ENCODE peak calls at places on chromosomes 16 and 17, in seven cellular contexts. One of them, this sample, is unnamed. For H3K9me3, the result is how much of the 10 kb centered on the place peaks cover.

GRCh38 chr17:19705771-19706770 is 10.3 kb downstream of the SLC47A2 start:
- DNase-seq in cardiac muscle cell: no peak
- DNase-seq in testis: peak
- DNase-seq in neural progenitor cell: peak
- DNase-seq in H1: no peak
- DNase-seq in upper lobe of left lung: no peak
- DNase-seq in lower lobe of right lung: no peak
- DNase-seq in this sample: no peak

GRCh38 chr17:41555105-41555887 is 16.6 kb downstream of the KRT9 start:
- DNase-seq in cardiac muscle cell: no peak
- DNase-seq in testis: no peak
- DNase-seq in neural progenitor cell: peak
- DNase-seq in H1: no peak
- DNase-seq in upper lobe of left lung: no peak
- DNase-seq in lower lobe of right lung: no peak
- DNase-seq in this sample: no peak

GRCh38 chr17:56292628-56293027 is 139.4 kb downstream of the ANKFN1 start:
- DNase-seq in cardiac muscle cell: no peak
- DNase-seq in testis: no peak
- DNase-seq in neural progenitor cell: no peak
- DNase-seq in H1: no peak
- DNase-seq in upper lobe of left lung: no peak
- DNase-seq in lower lobe of right lung: no peak
- DNase-seq in this sample: no peak

GRCh38 chr17:81249233-81250040 is 10.3 kb downstream of the NDUFAF8 start:
- DNase-seq in cardiac muscle cell: no peak
- DNase-seq in testis: no peak
- DNase-seq in neural progenitor cell: no peak
- DNase-seq in H1: no peak
- DNase-seq in upper lobe of left lung: no peak
- DNase-seq in lower lobe of right lung: peak
- DNase-seq in this sample: no peak

GRCh38 chr17:18009609-18010420 is 29.2 kb downstream of the ATPAF2 start:
- DNase-seq in cardiac muscle cell: no peak
- DNase-seq in testis: no peak
- DNase-seq in neural progenitor cell: no peak
- DNase-seq in H1: no peak
- DNase-seq in upper lobe of left lung: no peak
- DNase-seq in lower lobe of right lung: no peak
- DNase-seq in this sample: no peak

GRCh38 chr17:56185905-56186783 is 32.9 kb downstream of the ANKFN1 start:
- DNase-seq in cardiac muscle cell: no peak
- DNase-seq in testis: no peak
- DNase-seq in neural progenitor cell: no peak
- DNase-seq in H1: no peak
- DNase-seq in upper lobe of left lung: no peak
- DNase-seq in lower lobe of right lung: no peak
- DNase-seq in this sample: no peak

GRCh38 chr17:55734128-55734781 is 11.6 kb upstream of the TMEM100 start:
- DNase-seq in cardiac muscle cell: peak
- DNase-seq in testis: no peak
- DNase-seq in neural progenitor cell: peak
- DNase-seq in H1: no peak
- DNase-seq in upper lobe of left lung: no peak
- DNase-seq in lower lobe of right lung: no peak
- DNase-seq in this sample: no peak

GRCh38 chr17:16243385-16243784 is 26.4 kb downstream of the PIGL start:
- DNase-seq in cardiac muscle cell: no peak
- DNase-seq in testis: no peak
- DNase-seq in neural progenitor cell: no peak
- DNase-seq in H1: no peak
- DNase-seq in upper lobe of left lung: no peak
- DNase-seq in lower lobe of right lung: no peak
- DNase-seq in this sample: no peak

GRCh38 chr16:85283305-85284050 is 171.2 kb upstream of the CIBAR2 start:
- DNase-seq in cardiac muscle cell: no peak
- DNase-seq in testis: no peak
- DNase-seq in neural progenitor cell: no peak
- DNase-seq in H1: no peak
- DNase-seq in upper lobe of left lung: no peak
- DNase-seq in lower lobe of right lung: no peak
- DNase-seq in this sample: no peak

GRCh38 chr17:35726609-35727460 is 4.6 kb upstream of the RASL10B start:
- DNase-seq in cardiac muscle cell: peak
- DNase-seq in testis: no peak
- DNase-seq in neural progenitor cell: no peak
- DNase-seq in H1: no peak
- DNase-seq in upper lobe of left lung: no peak
- DNase-seq in lower lobe of right lung: no peak
- DNase-seq in this sample: no peak

GRCh38 chr17:17971431-17972125 is 622 bp downstream of the TOM1L2 start:
- DNase-seq in cardiac muscle cell: peak
- DNase-seq in testis: peak
- DNase-seq in neural progenitor cell: peak
- DNase-seq in H1: no peak
- DNase-seq in upper lobe of left lung: peak
- DNase-seq in lower lobe of right lung: peak
- DNase-seq in this sample: no peak

GRCh38 chr17:49775546-49776260 is 11.8 kb upstream of the FAM117A start:
- DNase-seq in cardiac muscle cell: no peak
- DNase-seq in testis: no peak
- DNase-seq in neural progenitor cell: peak
- DNase-seq in H1: no peak
- DNase-seq in upper lobe of left lung: no peak
- DNase-seq in lower lobe of right lung: no peak
- DNase-seq in this sample: no peak

GRCh38 chr17:40520991-40521453 is 19.6 kb upstream of the TNS4 start:
- DNase-seq in cardiac muscle cell: no peak
- DNase-seq in testis: no peak
- DNase-seq in neural progenitor cell: no peak
- DNase-seq in H1: no peak
- DNase-seq in upper lobe of left lung: no peak
- DNase-seq in lower lobe of right lung: no peak
- DNase-seq in this sample: no peak

GRCh38 chr17:68238894-68239293 is 8.9 kb upstream of the AMZ2 start:
- DNase-seq in cardiac muscle cell: no peak
- DNase-seq in testis: no peak
- DNase-seq in neural progenitor cell: no peak
- DNase-seq in H1: no peak
- DNase-seq in upper lobe of left lung: no peak
- DNase-seq in lower lobe of right lung: no peak
- DNase-seq in this sample: no peak

GRCh38 chr16:83285921-83286320 is 521.9 kb upstream of the HSBP1 start:
- DNase-seq in cardiac muscle cell: no peak
- DNase-seq in testis: no peak
- DNase-seq in neural progenitor cell: no peak
- DNase-seq in H1: no peak
- DNase-seq in upper lobe of left lung: no peak
- DNase-seq in lower lobe of right lung: no peak
- DNase-seq in this sample: no peak

GRCh38 chr17:55067697-55068439 is 99.3 kb downstream of the STXBP4 start:
- DNase-seq in cardiac muscle cell: no peak
- DNase-seq in testis: no peak
- DNase-seq in neural progenitor cell: no peak
- DNase-seq in H1: no peak
- DNase-seq in upper lobe of left lung: no peak
- DNase-seq in lower lobe of right lung: no peak
- DNase-seq in this sample: no peak

GRCh38 chr17:63040816-63041215 is 74.8 kb downstream of the TANC2 start:
- DNase-seq in cardiac muscle cell: no peak
- DNase-seq in testis: no peak
- DNase-seq in neural progenitor cell: no peak
- DNase-seq in H1: no peak
- DNase-seq in upper lobe of left lung: no peak
- DNase-seq in lower lobe of right lung: no peak
- DNase-seq in this sample: no peak

GRCh38 chr16:21185659-21186325 is 25.6 kb downstream of the ZP2 start:
- DNase-seq in cardiac muscle cell: no peak
- DNase-seq in testis: no peak
- DNase-seq in neural progenitor cell: no peak
- DNase-seq in H1: no peak
- DNase-seq in upper lobe of left lung: no peak
- DNase-seq in lower lobe of right lung: no peak
- DNase-seq in this sample: no peak
- H3K9me3 ChIP-seq in cardiac muscle cell: under half
- H3K9me3 ChIP-seq in testis: under half
- H3K9me3 ChIP-seq in neural progenitor cell: under half
- H3K9me3 ChIP-seq in H1: under half
- H3K9me3 ChIP-seq in upper lobe of left lung: under half
- H3K9me3 ChIP-seq in lower lobe of right lung: under half
- H3K9me3 ChIP-seq in this sample: under half

GRCh38 chr17:22469941-22470340 is 777.6 kb downstream of the KCNJ18 start:
- DNase-seq in cardiac muscle cell: no peak
- DNase-seq in testis: no peak
- DNase-seq in neural progenitor cell: no peak
- DNase-seq in H1: no peak
- DNase-seq in upper lobe of left lung: no peak
- DNase-seq in lower lobe of right lung: no peak
- DNase-seq in this sample: no peak
- H3K9me3 ChIP-seq in cardiac muscle cell: under half
- H3K9me3 ChIP-seq in testis: under half
- H3K9me3 ChIP-seq in neural progenitor cell: under half
- H3K9me3 ChIP-seq in H1: half or more
- H3K9me3 ChIP-seq in upper lobe of left lung: under half
- H3K9me3 ChIP-seq in lower lobe of right lung: under half
- H3K9me3 ChIP-seq in this sample: under half

GRCh38 chr16:35714665-35715064 is 2255.3 kb downstream of the TP53TG3F start:
- DNase-seq in cardiac muscle cell: no peak
- DNase-seq in testis: no peak
- DNase-seq in neural progenitor cell: no peak
- DNase-seq in H1: no peak
- DNase-seq in upper lobe of left lung: no peak
- DNase-seq in lower lobe of right lung: no peak
- DNase-seq in this sample: no peak

GRCh38 chr16:35711958-35712357 is 2252.5 kb downstream of the TP53TG3F start:
- DNase-seq in cardiac muscle cell: no peak
- DNase-seq in testis: no peak
- DNase-seq in neural progenitor cell: no peak
- DNase-seq in H1: no peak
- DNase-seq in upper lobe of left lung: no peak
- DNase-seq in lower lobe of right lung: no peak
- DNase-seq in this sample: no peak

GRCh38 chr16:35711435-35711834 is 2252.0 kb downstream of the TP53TG3F start:
- DNase-seq in cardiac muscle cell: no peak
- DNase-seq in testis: no peak
- DNase-seq in neural progenitor cell: no peak
- DNase-seq in H1: no peak
- DNase-seq in upper lobe of left lung: no peak
- DNase-seq in lower lobe of right lung: no peak
- DNase-seq in this sample: no peak

DNA sequence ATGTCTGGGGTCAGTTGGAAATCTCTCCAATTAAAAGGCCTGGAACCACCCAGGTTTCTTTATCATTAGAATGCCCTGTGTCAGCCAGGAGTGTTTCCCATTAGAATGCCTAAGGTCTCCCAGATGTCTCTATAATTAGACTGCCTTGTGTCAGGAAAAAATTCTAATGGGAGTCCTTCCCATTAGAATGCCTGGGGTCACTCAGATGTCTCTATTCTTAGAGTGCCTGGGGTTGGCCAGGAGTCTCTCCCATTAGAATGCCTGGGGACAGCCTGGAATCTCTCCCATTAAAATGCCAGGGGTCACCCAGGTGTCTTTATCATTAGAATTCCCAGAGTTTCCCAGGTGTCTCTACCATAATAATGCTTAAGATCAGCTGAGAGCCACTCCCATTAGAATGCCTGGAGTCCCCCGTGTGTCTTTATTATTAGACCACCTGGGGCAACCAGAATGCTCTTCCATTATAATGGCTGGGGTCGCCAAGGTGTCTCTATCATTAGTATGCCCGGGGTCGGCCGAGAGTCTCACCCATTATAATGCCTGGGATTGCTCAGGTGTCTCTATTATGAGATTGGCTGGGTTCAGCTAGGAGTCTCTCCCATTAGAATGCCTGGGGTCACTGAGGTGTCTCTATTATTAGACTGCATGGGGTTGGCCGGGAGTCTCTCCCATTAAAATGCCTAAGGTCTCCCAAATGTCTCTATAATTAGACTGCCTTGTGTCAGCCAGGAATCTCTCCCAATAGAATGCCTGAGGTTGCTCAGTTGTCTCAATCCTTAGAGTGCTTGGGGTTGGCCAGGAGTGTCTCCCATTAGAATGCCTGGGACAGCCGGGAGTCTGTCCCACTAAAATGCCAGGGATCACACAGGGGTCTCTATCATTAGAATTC is 2254.6 kb downstream of the TP53TG3F start:
- DNase-seq in cardiac muscle cell: no peak
- DNase-seq in testis: no peak
- DNase-seq in neural progenitor cell: no peak
- DNase-seq in H1: no peak
- DNase-seq in upper lobe of left lung: no peak
- DNase-seq in lower lobe of right lung: no peak
- DNase-seq in this sample: no peak
- H3K9me3 ChIP-seq in cardiac muscle cell: under half
- H3K9me3 ChIP-seq in testis: under half
- H3K9me3 ChIP-seq in neural progenitor cell: under half
- H3K9me3 ChIP-seq in H1: under half
- H3K9me3 ChIP-seq in upper lobe of left lung: under half
- H3K9me3 ChIP-seq in lower lobe of right lung: under half
- H3K9me3 ChIP-seq in this sample: under half

DNA sequence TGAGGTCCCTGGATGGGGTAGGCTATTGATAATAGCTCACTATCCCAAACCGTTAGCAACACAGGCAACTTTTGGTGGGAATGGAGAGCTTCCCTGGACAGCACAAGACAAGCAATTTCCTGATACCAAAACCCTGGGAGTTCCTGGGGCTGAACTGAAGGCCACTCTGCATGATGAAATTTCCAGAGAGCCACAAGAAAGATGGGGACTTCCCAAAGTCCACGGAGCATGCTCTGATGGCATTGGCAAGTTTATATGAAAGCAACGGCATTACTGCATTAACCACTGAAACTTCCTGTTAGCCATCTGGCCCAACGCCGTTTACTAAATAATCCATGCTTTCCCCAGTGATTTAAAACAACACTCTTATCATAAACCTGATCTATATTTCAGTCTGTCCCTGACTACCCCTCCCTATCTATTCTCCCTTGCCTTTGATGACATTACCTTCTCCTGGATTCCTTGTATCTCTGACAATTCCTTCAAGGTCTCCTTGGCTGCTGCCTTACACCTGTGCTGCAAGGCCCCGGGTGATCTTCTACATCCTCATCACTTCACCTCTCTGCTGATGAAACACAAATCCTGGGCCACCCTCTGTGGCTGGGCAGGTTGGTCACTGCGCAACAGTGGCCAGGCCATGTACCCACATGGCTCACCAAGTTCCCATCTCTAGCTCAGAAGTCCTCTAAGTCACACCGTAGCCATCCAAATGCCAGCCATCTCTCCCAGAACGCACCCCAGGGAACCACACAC is 108.5 kb upstream of the RCVRN start:
- DNase-seq in cardiac muscle cell: no peak
- DNase-seq in testis: no peak
- DNase-seq in neural progenitor cell: no peak
- DNase-seq in H1: no peak
- DNase-seq in upper lobe of left lung: peak
- DNase-seq in lower lobe of right lung: no peak
- DNase-seq in this sample: no peak
- H3K9me3 ChIP-seq in cardiac muscle cell: under half
- H3K9me3 ChIP-seq in testis: under half
- H3K9me3 ChIP-seq in neural progenitor cell: under half
- H3K9me3 ChIP-seq in H1: under half
- H3K9me3 ChIP-seq in upper lobe of left lung: under half
- H3K9me3 ChIP-seq in lower lobe of right lung: under half
- H3K9me3 ChIP-seq in this sample: under half

GRCh38 chr16:30731411-30731810 is 16.8 kb upstream of the PHKG2 start:
- DNase-seq in cardiac muscle cell: no peak
- DNase-seq in testis: no peak
- DNase-seq in neural progenitor cell: no peak
- DNase-seq in H1: no peak
- DNase-seq in upper lobe of left lung: no peak
- DNase-seq in lower lobe of right lung: no peak
- DNase-seq in this sample: no peak
- H3K9me3 ChIP-seq in cardiac muscle cell: under half
- H3K9me3 ChIP-seq in testis: under half
- H3K9me3 ChIP-seq in neural progenitor cell: under half
- H3K9me3 ChIP-seq in H1: under half
- H3K9me3 ChIP-seq in upper lobe of left lung: under half
- H3K9me3 ChIP-seq in lower lobe of right lung: under half
- H3K9me3 ChIP-seq in this sample: under half

This sample was measured in T-helper 17 cell.